ENCODE peak calls at places on chromosomes 6 and 20, in nine cellular contexts. O, W, F, U, P, Q, X, D and C are unnamed samples.

GRCh38 chr20:1803216-1804128 is 91.7 kb upstream of the SIRPA start:
- DNase-seq in Q (peak), D (no peak), U (peak), O (peak), X (peak), P (peak), F (peak), W (peak), C (peak)

GRCh38 chr6:161908872-161909271 is 635.0 kb upstream of the AGPAT4 start:
- DNase-seq in Q (no peak), U (no peak), P (peak), X (no peak), O (no peak), W (no peak), D (no peak), F (peak), C (no peak)

GRCh38 chr6:125140808-125141207 is 12.8 kb upstream of the TPD52L1 start:
- DNase-seq in D (no peak), Q (no peak), O (no peak), U (peak), F (no peak), X (no peak), W (no peak), P (peak), C (peak)

GRCh38 chr20:33211817-33212424 is 5.2 kb upstream of the BPIFA3 start:
- DNase-seq in D (peak), X (peak), W (peak), U (peak), Q (no peak), P (peak), F (peak), O (no peak), C (peak)

GRCh38 chr6:3428247-3428646 is 28.6 kb downstream of the SLC22A23 start:
- DNase-seq in O (no peak), W (no peak), F (no peak), P (no peak), D (no peak), Q (no peak), X (no peak), U (no peak), C (no peak)

GRCh38 chr6:86502522-86502921 is 434.8 kb upstream of the HTR1E start:
- DNase-seq in D (no peak), O (no peak), W (no peak), F (no peak), Q (no peak), U (no peak), P (no peak), X (no peak), C (no peak)

GRCh38 chr6:41785689-41786450 is 1.6 kb upstream of the TOMM6 start:
- DNase-seq in F (peak), Q (no peak), X (peak), P (peak), U (peak), W (peak), O (no peak), D (peak), C (no peak)

GRCh38 chr6:13717787-13718458 is 6.3 kb upstream of the RANBP9 start:
- DNase-seq in Q (no peak), P (no peak), D (no peak), O (no peak), F (no peak), U (no peak), X (no peak), W (no peak), C (no peak)

GRCh38 chr20:9981834-9982233 is 53.0 kb upstream of the ANKEF1 start:
- DNase-seq in X (no peak), Q (no peak), W (no peak), F (no peak), D (no peak), P (no peak), O (no peak), U (peak), C (no peak)

GRCh38 chr6:33297956-33298772 is 578 bp downstream of the RGL2 start:
- DNase-seq in F (peak), D (peak), Q (peak), O (peak), W (peak), P (peak), X (peak), U (peak), C (peak)

GRCh38 chr20:38963745-38964144 is 1.6 kb downstream of the DHX35 start:
- DNase-seq in P (no peak), U (no peak), D (no peak), Q (no peak), O (no peak), W (no peak), F (no peak), X (no peak), C (no peak)

GRCh38 chr20:51385941-51386530 is 156.5 kb downstream of the NFATC2 start:
- DNase-seq in X (no peak), W (peak), Q (peak), F (peak), D (peak), U (peak), O (no peak), P (peak), C (peak)

GRCh38 chr20:36992802-36993334 is 41.4 kb upstream of the SAMHD1 start:
- DNase-seq in O (no peak), X (no peak), D (no peak), U (no peak), W (no peak), F (no peak), P (no peak), Q (no peak), C (no peak)

GRCh38 chr20:21213691-21214090 is 87.8 kb downstream of the KIZ start:
- DNase-seq in Q (no peak), D (no peak), O (no peak), U (no peak), P (no peak), F (no peak), X (no peak), W (no peak), C (no peak)

GRCh38 chr20:57080796-57081195 is 185.6 kb downstream of the BMP7 start:
- DNase-seq in X (no peak), P (peak), F (no peak), W (peak), D (no peak), Q (no peak), O (no peak), U (no peak), C (peak)

GRCh38 chr20:52049001-52049731 is 142.4 kb downstream of the ZFP64 start:
- DNase-seq in F (peak), W (no peak), P (peak), O (no peak), U (peak), Q (no peak), X (no peak), D (no peak), C (peak)

GRCh38 chr6:3119040-3119723 is 671 bp downstream of the BPHL start:
- DNase-seq in F (no peak), W (peak), O (no peak), P (peak), U (peak), D (no peak), Q (no peak), X (peak), C (peak)

GRCh38 chr6:7730852-7731251 is 5.0 kb downstream of the BMP6 start:
- DNase-seq in U (peak), F (no peak), D (no peak), Q (no peak), P (peak), W (no peak), X (no peak), O (no peak), C (peak)

GRCh38 chr20:19757973-19758887 is at the start of gene RIN2:
- DNase-seq in D (no peak), X (peak), F (peak), Q (peak), W (peak), O (peak), P (peak), U (peak), C (peak)

GRCh38 chr6:82000551-82000950 is 247.0 kb downstream of the IBTK start:
- DNase-seq in O (no peak), F (no peak), X (no peak), Q (no peak), W (no peak), U (no peak), P (no peak), D (no peak), C (no peak)

GRCh38 chr6:3285732-3286131 is 27.0 kb downstream of the PSMG4 start:
- DNase-seq in O (no peak), W (no peak), D (no peak), U (no peak), X (peak), Q (peak), F (no peak), P (no peak), C (no peak)

GRCh38 chr6:1239805-1240204 is 72.1 kb upstream of the FOXQ1 start:
- DNase-seq in F (no peak), P (no peak), Q (no peak), W (no peak), U (no peak), X (no peak), D (no peak), O (no peak), C (no peak)

GRCh38 chr6:169702640-169703246 is 817 bp downstream of the C6orf120 start:
- DNase-seq in U (no peak), W (peak), X (no peak), P (peak), D (peak), F (peak), Q (no peak), O (no peak), C (no peak)

GRCh38 chr20:3670511-3670910 is 7.3 kb upstream of the GFRA4 start:
- DNase-seq in Q (no peak), X (no peak), O (no peak), P (no peak), D (no peak), U (peak), W (no peak), F (peak), C (no peak)

GRCh38 chr6:18823782-18824386 is 436.7 kb downstream of the RNF144B start:
- DNase-seq in O (no peak), Q (no peak), D (peak), P (peak), F (peak), U (peak), W (peak), X (no peak), C (peak)

GRCh38 chr6:35213824-35214756 is at the start of gene SCUBE3:
- DNase-seq in Q (no peak), P (peak), X (no peak), D (no peak), O (peak), W (peak), U (peak), F (peak), C (peak)

GRCh38 chr20:9594284-9594875 is 80.0 kb downstream of the LAMP5 start:
- DNase-seq in F (no peak), U (no peak), O (no peak), X (no peak), Q (no peak), P (no peak), D (no peak), W (no peak), C (no peak)

GRCh38 chr20:54479138-54479906 is 3.9 kb downstream of the DOK5 start:
- DNase-seq in Q (no peak), D (no peak), P (no peak), U (no peak), W (no peak), X (no peak), F (peak), O (no peak), C (no peak)
- TF ChIP-seq CTCF in Q (no peak), D (peak), P (peak), U (peak), W (no peak), X (no peak), F (peak), O (no peak), C (peak)

GRCh38 chr6:85113934-85114582 is 335.8 kb upstream of the NT5E start:
- DNase-seq in P (no peak), X (no peak), Q (no peak), U (peak), W (peak), O (peak), F (no peak), D (no peak), C (peak)
- H3K4me3 ChIP-seq in P (no peak), X (no peak), Q (no peak), U (peak), W (peak), O (no peak), F (no peak), D (no peak), C (peak)

GRCh38 chr20:45450097-45450818 is 19.3 kb upstream of the WFDC2 start:
- DNase-seq in W (peak), F (peak), P (peak), X (no peak), D (peak), Q (no peak), O (no peak), U (peak), C (peak)
- TF ChIP-seq CTCF in W (peak), F (peak), P (peak), X (peak), D (peak), Q (peak), O (no peak), U (peak), C (peak)

DNA sequence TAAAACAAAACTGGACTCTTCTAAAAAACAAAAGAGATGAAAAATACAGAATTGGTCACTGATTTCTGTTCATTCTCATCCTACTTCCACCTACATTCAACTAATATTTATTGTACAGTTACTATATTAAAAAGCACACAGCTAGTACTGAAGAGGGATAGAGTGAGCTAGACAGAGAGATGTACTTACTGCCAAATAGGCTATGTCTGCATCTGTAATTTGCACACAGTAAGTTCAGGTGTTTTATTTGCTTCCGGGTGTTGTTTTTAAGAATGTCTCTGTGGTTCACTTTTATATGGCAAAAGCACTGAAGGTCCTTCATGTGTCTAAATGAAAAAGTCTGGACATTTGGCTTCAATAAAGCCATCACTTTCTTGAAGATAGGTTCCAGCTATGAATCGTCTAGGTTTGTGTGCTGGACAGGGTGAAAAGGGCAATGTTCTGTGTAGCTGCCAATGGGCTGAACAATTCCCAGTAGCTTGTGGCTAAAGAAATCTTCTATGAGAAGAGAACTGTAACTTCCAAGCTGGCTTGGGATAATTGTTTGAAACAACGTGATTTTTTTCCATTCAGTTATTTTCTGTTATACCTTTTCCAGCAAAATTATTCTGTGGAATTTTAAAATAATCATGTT is 47.3 kb downstream of the EPB41L2 start:
- DNase-seq in W (peak), Q (no peak), U (peak), F (no peak), P (peak), X (no peak), O (no peak), D (no peak), C (peak)
- H3K4me3 ChIP-seq in W (no peak), Q (no peak), U (no peak), F (no peak), P (no peak), X (no peak), O (no peak), D (no peak), C (no peak)